ENCODE peak calls at places on chromosome 9, in eight cellular contexts. A, O, N, R, Y, B, U and C are unnamed samples.

GRCh38 chr9:132797861-132798659 is 80.0 kb downstream of the AK8 start:
- DNase-seq in A (no peak), O (no peak), N (no peak), R (no peak), Y (no peak), B (peak; percentile 82), U (no peak), C (no peak)

GRCh38 chr9:10804486-10804885 is 191.7 kb upstream of the PTPRD start:
- DNase-seq in A (no peak), O (no peak), N (no peak), R (no peak), Y (no peak), B (no peak), U (no peak), C (no peak)

GRCh38 chr9:90107864-90108263 is 503.1 kb downstream of the GADD45G start:
- DNase-seq in A (no peak), O (no peak), N (no peak), R (no peak), Y (no peak), B (no peak), U (no peak), C (no peak)

GRCh38 chr9:74499770-74500583 is 2.8 kb downstream of the RORB start:
- DNase-seq in A (no peak), O (no peak), N (no peak), R (no peak), Y (no peak), B (no peak), U (no peak), C (no peak)

GRCh38 chr9:113257863-113258262 is 17.5 kb downstream of the CDC26 start:
- DNase-seq in A (no peak), O (no peak), N (no peak), R (no peak), Y (no peak), B (no peak), U (no peak), C (no peak)

GRCh38 chr9:84668204-84669007 is 1.1 kb upstream of the NTRK2 start:
- DNase-seq in A (no peak), O (peak; percentile 72), N (no peak), R (peak; percentile 39), Y (peak; percentile 39), B (peak; percentile 86), U (peak; percentile 65), C (peak; percentile 66)

GRCh38 chr9:123893831-123894460 is 36.0 kb downstream of the DENND1A start:
- DNase-seq in A (no peak), O (peak; percentile 30), N (no peak), R (no peak), Y (no peak), B (no peak), U (no peak), C (no peak)

GRCh38 chr9:20566401-20566800 is 55.9 kb downstream of the MLLT3 start:
- DNase-seq in A (no peak), O (no peak), N (no peak), R (no peak), Y (no peak), B (no peak), U (no peak), C (no peak)

GRCh38 chr9:1100945-1101344 is 50.8 kb downstream of the DMRT2 start:
- DNase-seq in A (peak; percentile 26), O (peak; percentile 40), N (no peak), R (peak; percentile 24), Y (peak; percentile 64), B (peak; percentile 63), U (peak; percentile 42), C (peak; percentile 63)

DNA sequence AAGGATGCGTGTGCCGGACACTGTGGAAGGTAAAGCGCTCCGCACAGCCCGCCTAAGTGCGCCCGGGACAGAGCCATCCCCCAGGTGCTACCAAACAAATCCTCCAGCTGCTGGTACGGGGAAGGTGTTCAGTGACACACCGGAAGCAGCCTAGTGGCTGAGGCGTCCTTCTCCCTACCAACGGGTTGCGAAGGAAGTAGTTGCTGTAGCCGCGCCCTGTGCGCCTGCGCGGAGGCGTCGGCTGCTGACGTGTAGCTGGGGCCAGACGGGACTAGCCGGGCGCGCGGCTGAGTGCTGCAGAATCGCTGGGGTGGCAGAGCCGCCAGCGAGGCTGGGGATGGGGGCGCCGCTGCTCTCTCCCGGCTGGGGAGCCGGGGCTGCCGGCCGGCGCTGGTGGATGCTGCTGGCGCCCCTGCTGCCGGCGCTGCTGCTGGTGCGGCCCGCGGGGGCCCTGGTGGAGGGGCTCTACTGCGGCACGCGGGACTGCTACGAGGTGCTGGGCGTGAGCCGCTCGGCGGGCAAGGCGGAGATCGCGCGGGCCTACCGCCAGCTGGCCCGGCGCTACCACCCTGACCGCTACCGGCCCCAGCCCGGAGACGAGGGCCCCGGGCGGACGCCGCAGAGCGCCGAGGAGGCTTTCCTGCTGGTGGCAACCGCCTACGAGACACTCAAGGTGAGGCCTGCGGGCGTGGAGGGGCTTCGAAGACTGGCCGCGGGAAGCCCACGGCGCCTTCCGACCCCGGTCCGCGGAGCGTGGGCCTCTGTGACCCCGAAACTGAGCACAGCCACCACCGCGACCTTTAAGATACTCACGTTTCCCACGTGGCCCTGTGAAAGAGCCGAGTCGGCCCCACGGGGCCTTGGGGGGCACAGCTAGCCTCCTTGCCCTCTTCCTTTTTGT is at the start of gene DNAJC25:
- DNase-seq in A (peak; percentile 96), O (peak; percentile 99), N (peak; percentile 95), R (peak; percentile 98), Y (peak; percentile 98), B (peak; percentile 97), U (peak; percentile 98), C (peak; percentile 99)
- TF ChIP-seq POLR2A in A (peak; percentile 100), O (peak; percentile 99), N (peak; percentile 100), R (peak; percentile 92), Y (peak; percentile 97), B (peak; percentile 97), U (peak; percentile 100), C (peak; percentile 99)

GRCh38 chr9:98347642-98348041 is 92.2 kb upstream of the TBC1D2 start:
- DNase-seq in A (no peak), O (no peak), N (no peak), R (no peak), Y (no peak), B (no peak), U (no peak), C (no peak)

GRCh38 chr9:98356326-98356725 is 100.9 kb upstream of the TBC1D2 start:
- DNase-seq in A (no peak), O (no peak), N (no peak), R (no peak), Y (no peak), B (no peak), U (no peak), C (no peak)

GRCh38 chr9:98356953-98357352 is 101.5 kb upstream of the TBC1D2 start:
- DNase-seq in A (no peak), O (no peak), N (no peak), R (no peak), Y (no peak), B (no peak), U (no peak), C (no peak)

DNA sequence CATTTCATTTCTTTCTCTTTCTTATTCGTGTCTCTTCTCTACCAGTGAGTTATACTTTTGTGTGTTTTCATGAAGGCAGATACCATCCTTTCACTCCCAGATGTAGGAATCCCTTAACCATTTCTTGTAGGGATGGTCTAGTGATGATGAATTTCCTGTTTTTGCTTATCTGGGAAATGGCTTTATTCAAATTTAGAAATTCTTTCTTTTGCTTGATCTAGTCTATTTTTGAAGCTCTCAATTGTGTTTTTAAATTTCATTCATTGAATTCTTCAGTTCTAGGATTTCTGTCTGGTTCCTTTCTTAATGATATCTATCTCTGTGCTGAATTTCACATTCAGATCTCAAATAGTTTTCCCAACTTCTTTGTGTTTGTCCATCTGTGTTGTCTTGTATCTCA is 95.9 kb upstream of the TBC1D2 start:
- DNase-seq in A (no peak), O (no peak), N (no peak), R (no peak), Y (no peak), B (no peak), U (no peak), C (no peak)
- TF ChIP-seq POLR2A in A (no peak), O (no peak), N (no peak), R (no peak), Y (no peak), B (no peak), U (no peak), C (no peak)

GRCh38 chr9:35966433-35966832 is 8.5 kb upstream of the OR2S2 start:
- DNase-seq in A (no peak), O (no peak), N (no peak), R (no peak), Y (no peak), B (no peak), U (no peak), C (no peak)

GRCh38 chr9:35972093-35972492 is 14.1 kb upstream of the OR2S2 start:
- DNase-seq in A (no peak), O (no peak), N (no peak), R (no peak), Y (peak; percentile 15), B (peak; percentile 62), U (peak; percentile 33), C (no peak)

GRCh38 chr9:35962126-35962906 is 4.4 kb upstream of the OR2S2 start:
- DNase-seq in A (no peak), O (no peak), N (no peak), R (no peak), Y (no peak), B (no peak), U (peak; percentile 70), C (no peak)

DNA sequence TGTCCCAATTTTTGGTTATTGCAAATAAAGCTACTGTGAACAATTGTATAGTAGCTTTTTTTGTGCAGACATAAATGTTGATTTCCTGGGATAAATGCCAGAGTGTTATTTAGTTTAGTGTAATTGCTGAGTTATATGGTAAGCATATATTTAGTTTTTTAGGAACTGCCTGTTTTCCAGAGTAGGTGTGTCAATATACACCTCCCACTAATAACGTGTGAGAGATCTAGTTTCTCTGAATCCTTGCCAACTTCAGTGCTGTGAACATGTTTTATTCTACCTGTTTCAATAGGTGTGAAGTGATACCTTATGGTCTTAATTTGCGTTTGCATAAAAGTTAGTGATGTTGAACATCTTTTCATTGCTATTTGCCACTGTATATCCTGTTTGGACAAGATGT is 9.1 kb upstream of the OR2S2 start:
- DNase-seq in A (no peak), O (no peak), N (no peak), R (no peak), Y (no peak), B (no peak), U (no peak), C (no peak)
- TF ChIP-seq POLR2A in A (no peak), O (no peak), N (no peak), R (no peak), Y (no peak), B (no peak), U (no peak), C (no peak)

DNA sequence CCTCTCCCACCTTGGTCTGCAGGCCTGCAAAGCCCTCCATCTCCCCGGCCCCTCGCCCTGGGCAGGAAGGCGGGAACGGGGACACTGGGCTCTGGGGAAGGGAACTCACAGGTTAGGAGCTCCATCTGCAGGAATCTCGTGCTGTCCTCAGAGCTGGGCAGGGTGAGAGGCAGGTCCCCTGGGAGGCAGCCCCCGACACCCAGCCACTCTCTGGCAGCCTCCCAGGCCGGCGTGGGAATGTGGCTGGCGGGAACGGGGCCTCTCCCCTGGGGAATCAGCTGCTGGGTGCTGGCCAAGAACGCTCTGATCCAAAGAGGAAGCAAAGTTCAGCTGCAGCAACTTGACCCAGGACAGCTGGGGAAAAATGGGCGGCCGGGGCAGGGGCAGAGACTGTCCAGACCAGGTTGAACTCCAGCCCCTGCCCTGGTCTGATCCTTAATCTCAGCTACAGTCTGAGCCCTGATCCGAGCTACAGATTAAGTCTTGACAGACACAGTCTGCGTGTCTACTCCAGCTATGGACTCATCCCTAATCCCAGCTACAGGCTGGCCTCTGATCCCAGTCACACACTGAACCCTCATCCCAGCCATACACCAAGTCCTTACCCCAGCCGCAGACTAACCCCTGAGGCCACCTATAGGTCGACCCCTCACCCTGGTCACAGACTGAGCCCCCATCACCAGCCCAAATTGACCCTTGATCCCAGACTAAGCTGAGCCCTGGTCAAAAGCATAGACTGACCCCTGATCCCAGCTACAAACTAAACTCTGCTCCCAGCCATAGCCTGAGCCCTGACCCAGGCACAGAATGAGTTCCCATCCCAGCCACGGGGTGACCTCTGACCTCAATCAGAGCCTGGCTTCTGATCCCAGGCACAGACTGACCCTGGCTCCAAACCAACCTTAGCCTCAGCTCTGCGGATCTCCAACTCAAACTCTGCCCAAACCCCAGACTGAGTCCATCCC is 37.3 kb upstream of the EGFL7 start:
- DNase-seq in A (peak; percentile 69), O (peak; percentile 66), N (peak; percentile 70), R (peak; percentile 80), Y (peak; percentile 70), B (peak; percentile 76), U (peak; percentile 90), C (peak; percentile 95)
- TF ChIP-seq POLR2A in A (no peak), O (no peak), N (peak; percentile 15), R (no peak), Y (no peak), B (no peak), U (no peak), C (no peak)